ENCODE peak calls at places on chromosomes 3 and 15, in five cellular contexts. One of them, this sample, is unnamed.
A peak's percentile ranks its signal among the peaks of the same experiment; 100 is the strongest.

GRCh38 chr3:126197854-126198584 is 17.6 kb upstream of the ALDH1L1 start:
- DNase-seq in endodermal cell: peak; percentile 90
- DNase-seq in AG09309: no peak
- DNase-seq in fibroblast of lung: peak; percentile 65
- DNase-seq in RWPE2: no peak
- DNase-seq in this sample: no peak

GRCh38 chr3:134423153-134423552 is 48.9 kb upstream of the AMOTL2 start:
- DNase-seq in endodermal cell: peak; percentile 77
- DNase-seq in AG09309: no peak
- DNase-seq in fibroblast of lung: peak; percentile 69
- DNase-seq in RWPE2: no peak
- DNase-seq in this sample: no peak

GRCh38 chr3:187696036-187696435 is 6.3 kb downstream of the RTP2 start:
- DNase-seq in endodermal cell: no peak
- DNase-seq in AG09309: no peak
- DNase-seq in fibroblast of lung: no peak
- DNase-seq in RWPE2: no peak
- DNase-seq in this sample: no peak

GRCh38 chr15:78131295-78132021 is at the start of gene CIB2:
- DNase-seq in endodermal cell: peak; percentile 94
- DNase-seq in AG09309: no peak
- DNase-seq in fibroblast of lung: peak; percentile 42
- DNase-seq in RWPE2: peak; percentile 68
- DNase-seq in this sample: no peak

GRCh38 chr3:172281884-172282283 is 166.4 kb downstream of the GHSR start:
- DNase-seq in endodermal cell: no peak
- DNase-seq in AG09309: no peak
- DNase-seq in fibroblast of lung: no peak
- DNase-seq in RWPE2: no peak
- DNase-seq in this sample: no peak

GRCh38 chr3:155778441-155778840 is 27.6 kb downstream of the C3orf33 start:
- DNase-seq in endodermal cell: no peak
- DNase-seq in AG09309: no peak
- DNase-seq in fibroblast of lung: no peak
- DNase-seq in RWPE2: no peak
- DNase-seq in this sample: peak; percentile 32

GRCh38 chr15:74175271-74176191 is 2.0 kb downstream of the ISLR start:
- DNase-seq in endodermal cell: peak; percentile 35
- DNase-seq in AG09309: no peak
- DNase-seq in fibroblast of lung: no peak
- DNase-seq in RWPE2: peak; percentile 72
- DNase-seq in this sample: no peak

GRCh38 chr3:18393906-18394305 is 31.2 kb downstream of the SATB1 start:
- DNase-seq in endodermal cell: no peak
- DNase-seq in AG09309: no peak
- DNase-seq in fibroblast of lung: peak; percentile 15
- DNase-seq in RWPE2: no peak
- DNase-seq in this sample: no peak

GRCh38 chr15:63994073-63994600 is 52.1 kb downstream of the DAPK2 start:
- DNase-seq in endodermal cell: no peak
- DNase-seq in AG09309: no peak
- DNase-seq in fibroblast of lung: no peak
- DNase-seq in RWPE2: peak; percentile 29
- DNase-seq in this sample: no peak

GRCh38 chr3:62228467-62228866 is 144.9 kb downstream of the FEZF2 start:
- DNase-seq in endodermal cell: no peak
- DNase-seq in AG09309: no peak
- DNase-seq in fibroblast of lung: no peak
- DNase-seq in RWPE2: no peak
- DNase-seq in this sample: no peak

GRCh38 chr3:120326784-120327183 is 22.4 kb downstream of the LRRC58 start:
- DNase-seq in endodermal cell: no peak
- DNase-seq in AG09309: no peak
- DNase-seq in fibroblast of lung: no peak
- DNase-seq in RWPE2: no peak
- DNase-seq in this sample: no peak

GRCh38 chr3:120350431-120350941 is 1.3 kb upstream of the LRRC58 start:
- DNase-seq in endodermal cell: no peak
- DNase-seq in AG09309: peak; percentile 28
- DNase-seq in fibroblast of lung: peak; percentile 92
- DNase-seq in RWPE2: no peak
- DNase-seq in this sample: peak; percentile 56

GRCh38 chr15:68366314-68366713 is 65.6 kb downstream of the ITGA11 start:
- DNase-seq in endodermal cell: peak; percentile 72
- DNase-seq in AG09309: no peak
- DNase-seq in fibroblast of lung: no peak
- DNase-seq in RWPE2: no peak
- DNase-seq in this sample: no peak

GRCh38 chr3:61894988-61895935 is 333.9 kb downstream of the PTPRG start:
- DNase-seq in endodermal cell: no peak
- DNase-seq in AG09309: peak; percentile 57
- DNase-seq in fibroblast of lung: peak; percentile 93
- DNase-seq in RWPE2: peak; percentile 84
- DNase-seq in this sample: peak; percentile 97

GRCh38 chr3:11624161-11624560 is 19.6 kb downstream of the VGLL4 start:
- DNase-seq in endodermal cell: no peak
- DNase-seq in AG09309: no peak
- DNase-seq in fibroblast of lung: no peak
- DNase-seq in RWPE2: no peak
- DNase-seq in this sample: peak; percentile 72

GRCh38 chr15:101439920-101440319 is 49.6 kb downstream of the PCSK6 start:
- DNase-seq in endodermal cell: no peak
- DNase-seq in AG09309: peak; percentile 59
- DNase-seq in fibroblast of lung: peak; percentile 64
- DNase-seq in RWPE2: peak; percentile 14
- DNase-seq in this sample: no peak

GRCh38 chr3:168218600-168218999 is 122.9 kb upstream of the GOLIM4 start:
- DNase-seq in endodermal cell: no peak
- DNase-seq in AG09309: no peak
- DNase-seq in fibroblast of lung: no peak
- DNase-seq in RWPE2: no peak
- DNase-seq in this sample: no peak

GRCh38 chr3:122932251-122932967 is 95.2 kb downstream of the SEMA5B start:
- DNase-seq in endodermal cell: no peak
- DNase-seq in AG09309: no peak
- DNase-seq in fibroblast of lung: no peak
- DNase-seq in RWPE2: no peak
- DNase-seq in this sample: no peak

GRCh38 chr3:150464684-150465083 is 56.6 kb downstream of the TSC22D2 start:
- DNase-seq in endodermal cell: no peak
- DNase-seq in AG09309: no peak
- DNase-seq in fibroblast of lung: no peak
- DNase-seq in RWPE2: no peak
- DNase-seq in this sample: no peak

GRCh38 chr3:23650371-23651140 is 155.2 kb upstream of the UBE2E1 start:
- DNase-seq in endodermal cell: no peak
- DNase-seq in AG09309: peak; percentile 65
- DNase-seq in fibroblast of lung: peak; percentile 92
- DNase-seq in RWPE2: no peak
- DNase-seq in this sample: peak; percentile 46

GRCh38 chr15:53558384-53558783 is 201.1 kb downstream of the WDR72 start:
- DNase-seq in endodermal cell: no peak
- DNase-seq in AG09309: no peak
- DNase-seq in fibroblast of lung: no peak
- DNase-seq in RWPE2: no peak
- DNase-seq in this sample: no peak

GRCh38 chr3:65927576-65927975 is 111.1 kb downstream of the MAGI1 start:
- DNase-seq in endodermal cell: no peak
- DNase-seq in AG09309: no peak
- DNase-seq in fibroblast of lung: no peak
- DNase-seq in RWPE2: no peak
- DNase-seq in this sample: no peak

GRCh38 chr3:50445919-50446318 is 57.5 kb downstream of the CACNA2D2 start:
- DNase-seq in endodermal cell: no peak
- DNase-seq in AG09309: no peak
- DNase-seq in fibroblast of lung: no peak
- DNase-seq in RWPE2: no peak
- DNase-seq in this sample: no peak

GRCh38 chr3:47612178-47612577 is 33.5 kb upstream of the CSPG5 start:
- DNase-seq in endodermal cell: no peak
- DNase-seq in AG09309: peak; percentile 51
- DNase-seq in fibroblast of lung: peak; percentile 61
- DNase-seq in RWPE2: no peak
- DNase-seq in this sample: peak; percentile 7

GRCh38 chr15:47843124-47843663 is 125.9 kb downstream of the SEMA6D start:
- DNase-seq in endodermal cell: no peak
- DNase-seq in AG09309: no peak
- DNase-seq in fibroblast of lung: no peak
- DNase-seq in RWPE2: no peak
- DNase-seq in this sample: no peak

GRCh38 chr3:10358309-10358980 is 37.5 kb upstream of the SEC13 start:
- DNase-seq in endodermal cell: no peak
- DNase-seq in AG09309: no peak
- DNase-seq in fibroblast of lung: no peak
- DNase-seq in RWPE2: no peak
- DNase-seq in this sample: no peak

DNA sequence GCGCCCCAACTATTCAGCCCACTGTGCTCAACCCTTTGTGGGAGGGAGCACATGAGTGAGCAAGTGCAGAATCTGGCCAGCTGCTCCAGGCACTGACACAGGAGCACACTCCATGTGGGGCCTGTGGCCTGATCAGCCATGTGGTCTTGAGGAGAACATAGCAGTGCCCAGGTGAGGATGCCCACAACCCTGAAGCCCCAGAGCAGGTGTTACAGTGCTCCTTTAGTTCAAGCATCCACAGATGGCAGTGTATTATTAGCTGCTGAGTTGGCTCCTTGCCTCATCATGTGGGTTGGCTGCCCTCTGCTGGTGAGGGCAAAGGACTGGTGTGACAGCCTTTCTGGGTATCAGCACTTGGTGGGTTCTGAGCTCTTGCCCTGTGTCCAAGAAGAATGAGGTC is 1588.2 kb downstream of the SI start:
- DNase-seq in endodermal cell: peak; percentile 93
- DNase-seq in AG09309: no peak
- DNase-seq in fibroblast of lung: peak; percentile 25
- DNase-seq in RWPE2: no peak
- DNase-seq in this sample: no peak
- TF ChIP-seq CTCF in endodermal cell: peak; percentile 87
- TF ChIP-seq CTCF in AG09309: peak; percentile 37
- TF ChIP-seq CTCF in fibroblast of lung: peak; percentile 6
- TF ChIP-seq CTCF in RWPE2: peak; percentile 68
- TF ChIP-seq CTCF in this sample: peak; percentile 74

DNA sequence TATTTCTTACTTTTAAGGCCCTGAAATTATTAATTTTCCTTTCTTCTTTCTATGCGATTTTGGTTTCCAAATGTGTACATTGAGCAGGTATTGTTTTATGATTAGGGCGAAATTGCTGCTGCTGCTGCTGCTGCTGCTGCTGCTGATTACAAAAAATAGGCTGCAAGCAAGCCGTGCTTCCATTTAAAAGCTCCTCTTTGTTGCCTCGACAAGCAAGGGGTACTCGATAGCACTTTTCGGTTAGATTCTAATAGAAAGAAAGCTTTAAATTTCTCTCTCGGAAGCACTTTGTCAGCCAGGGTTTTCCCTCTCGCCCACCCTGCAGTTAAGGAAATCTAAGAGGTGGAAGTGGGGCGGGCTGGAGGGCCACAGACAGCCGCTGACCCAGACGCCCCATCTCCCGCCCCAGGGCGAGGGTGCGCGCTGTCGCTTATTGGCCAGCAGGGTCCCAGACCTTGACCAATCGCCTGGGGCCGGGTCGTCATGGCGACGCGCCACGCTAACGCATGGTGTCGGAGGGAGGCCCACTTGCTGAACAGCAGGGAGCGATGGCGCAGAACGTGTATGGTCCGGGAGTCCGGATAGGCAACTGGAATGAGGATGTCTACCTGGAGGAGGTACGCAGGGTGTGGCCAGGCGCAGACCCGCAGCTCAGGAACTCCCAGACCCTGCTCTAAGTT is at the start of gene CFAP161:
- DNase-seq in endodermal cell: peak; percentile 98
- DNase-seq in AG09309: no peak
- DNase-seq in fibroblast of lung: peak; percentile 73
- DNase-seq in RWPE2: peak; percentile 88
- DNase-seq in this sample: peak; percentile 17
- TF ChIP-seq CTCF in endodermal cell: peak; percentile 40
- TF ChIP-seq CTCF in AG09309: peak; percentile 1
- TF ChIP-seq CTCF in fibroblast of lung: no peak
- TF ChIP-seq CTCF in RWPE2: no peak
- TF ChIP-seq CTCF in this sample: no peak

GRCh38 chr3:38001456-38002081 is 11.0 kb downstream of the VILL start:
- DNase-seq in endodermal cell: peak; percentile 88
- DNase-seq in AG09309: no peak
- DNase-seq in fibroblast of lung: no peak
- DNase-seq in RWPE2: peak; percentile 48
- DNase-seq in this sample: no peak
- TF ChIP-seq CTCF in endodermal cell: peak; percentile 69
- TF ChIP-seq CTCF in AG09309: no peak
- TF ChIP-seq CTCF in fibroblast of lung: peak; percentile 6
- TF ChIP-seq CTCF in RWPE2: peak; percentile 19
- TF ChIP-seq CTCF in this sample: peak; percentile 36

GRCh38 chr3:5095879-5096278 is 26.2 kb upstream of the ARL8B start:
- DNase-seq in endodermal cell: peak; percentile 84
- DNase-seq in AG09309: no peak
- DNase-seq in fibroblast of lung: peak; percentile 41
- DNase-seq in RWPE2: no peak
- DNase-seq in this sample: no peak
- TF ChIP-seq CTCF in endodermal cell: peak; percentile 70
- TF ChIP-seq CTCF in AG09309: no peak
- TF ChIP-seq CTCF in fibroblast of lung: no peak
- TF ChIP-seq CTCF in RWPE2: no peak
- TF ChIP-seq CTCF in this sample: peak; percentile 32

GRCh38 chr3:107753494-107753893 is 230.7 kb downstream of the BBX start:
- DNase-seq in endodermal cell: peak; percentile 87
- DNase-seq in AG09309: no peak
- DNase-seq in fibroblast of lung: peak; percentile 29
- DNase-seq in RWPE2: no peak
- DNase-seq in this sample: no peak
- TF ChIP-seq CTCF in endodermal cell: peak; percentile 81
- TF ChIP-seq CTCF in AG09309: peak; percentile 63
- TF ChIP-seq CTCF in fibroblast of lung: peak; percentile 41
- TF ChIP-seq CTCF in RWPE2: peak; percentile 26
- TF ChIP-seq CTCF in this sample: peak; percentile 75

DNA sequence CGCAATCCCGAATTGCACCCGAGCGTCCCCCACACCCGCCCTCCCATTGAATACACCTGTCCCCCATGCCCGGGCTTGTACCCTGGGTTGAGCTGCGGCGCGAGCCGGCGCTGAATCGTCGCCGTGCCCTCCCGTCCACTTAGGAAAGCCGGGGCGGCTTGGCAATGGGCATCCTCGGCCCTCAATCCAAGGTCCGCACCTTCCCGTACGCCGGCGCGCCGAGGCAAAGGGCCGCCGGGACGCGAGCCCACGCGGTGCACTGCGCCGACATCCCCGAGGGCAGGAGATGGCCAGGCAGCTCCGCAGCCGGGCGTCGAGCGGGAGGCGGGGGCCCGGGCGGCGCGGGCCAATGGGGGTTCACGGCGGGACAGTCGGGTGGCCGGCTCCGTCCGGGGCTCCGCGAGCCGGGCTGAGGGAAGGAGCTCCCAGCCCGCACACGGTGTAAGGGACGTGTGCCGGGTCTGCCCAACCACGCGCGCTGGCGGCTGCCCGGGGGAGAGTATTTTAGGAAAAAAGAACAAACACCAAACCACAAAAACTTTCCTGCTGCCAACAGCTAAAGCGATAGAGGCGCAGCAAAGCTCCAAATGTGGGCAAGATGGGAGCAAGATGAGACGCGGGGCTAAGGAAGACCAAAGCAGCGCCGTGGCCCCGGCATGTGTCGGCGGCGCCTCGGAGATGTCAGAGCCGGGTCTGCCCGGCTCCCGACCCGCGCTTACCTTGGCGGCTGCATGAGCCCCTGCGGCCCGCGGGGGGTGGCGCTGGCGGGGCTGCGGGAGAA is 621 bp downstream of the RGMA start:
- DNase-seq in endodermal cell: peak; percentile 82
- DNase-seq in AG09309: no peak
- DNase-seq in fibroblast of lung: peak; percentile 23
- DNase-seq in RWPE2: no peak
- DNase-seq in this sample: no peak
- TF ChIP-seq CTCF in endodermal cell: peak; percentile 5
- TF ChIP-seq CTCF in AG09309: no peak
- TF ChIP-seq CTCF in fibroblast of lung: no peak
- TF ChIP-seq CTCF in RWPE2: peak; percentile 84
- TF ChIP-seq CTCF in this sample: no peak

This sample was measured in retinal pigment epithelial cell.